ENCODE peak calls at places on chromosomes 3 and 15, in eight cellular contexts. H is RWPE1; X is amniotic stem cell; A is HEK293T; B is T47D; W is right cardiac atrium; J is stimulated activated CD8-positive, alpha-beta memory T cell treated with anti-CD3 and anti-CD28 coated beads, Interleukin-4, amount 100 ng/mL, for 24 hours; P is mucosa of descending colon. E is an unnamed sample.

GRCh38 chr15:29711531-29711930 is 110.7 kb downstream of the TJP1 start:
- DNase-seq in H (no peak), J (no peak), A (no peak), B (no peak), X (no peak), W (no peak), P (no peak), E (no peak)

GRCh38 chr3:23324745-23325144 is 121.6 kb downstream of the UBE2E2 start:
- DNase-seq in W (no peak), H (peak), A (no peak), P (no peak), J (no peak), B (no peak), X (no peak), E (no peak)

GRCh38 chr3:7545334-7545733 is 684.4 kb downstream of the GRM7 start:
- DNase-seq in H (no peak), B (no peak), J (no peak), W (no peak), X (no peak), A (no peak), P (no peak), E (no peak)

GRCh38 chr3:63576826-63577225 is 75.6 kb upstream of the SNTN start:
- DNase-seq in B (no peak), A (no peak), H (peak), J (no peak), W (no peak), X (no peak), P (peak), E (no peak)

GRCh38 chr15:58058068-58058467 is 7.4 kb downstream of the ALDH1A2 start:
- DNase-seq in W (no peak), X (no peak), B (no peak), H (no peak), P (no peak), A (no peak), J (no peak), E (no peak)

GRCh38 chr3:149368201-149368849 is 9.1 kb downstream of the TM4SF1 start:
- DNase-seq in X (no peak), P (peak), A (no peak), W (peak), B (no peak), J (no peak), H (no peak), E (no peak)

GRCh38 chr3:126937533-126938432 is 45.1 kb upstream of the PLXNA1 start:
- DNase-seq in B (no peak), P (no peak), H (no peak), A (no peak), W (no peak), X (no peak), J (no peak), E (no peak)

GRCh38 chr15:64148581-64148980 is 3.0 kb upstream of the SNX22 start:
- DNase-seq in P (no peak), X (no peak), J (no peak), B (no peak), W (no peak), A (no peak), H (no peak), E (no peak)

GRCh38 chr15:31238906-31239305 is 87.7 kb upstream of the KLF13 start:
- DNase-seq in A (no peak), P (no peak), H (no peak), B (no peak), J (no peak), W (peak), X (no peak), E (no peak)

GRCh38 chr3:194930439-194931204 is 244.9 kb downstream of the FAM43A start:
- DNase-seq in A (no peak), B (no peak), W (peak), J (no peak), H (peak), X (no peak), P (no peak), E (no peak)

GRCh38 chr3:171860830-171861535 is 17.8 kb downstream of the TMEM212 start:
- DNase-seq in A (no peak), B (no peak), P (no peak), X (no peak), J (no peak), H (no peak), W (no peak), E (no peak)

GRCh38 chr3:150545419-150546225 is 674 bp downstream of the SERP1 start:
- DNase-seq in A (peak), X (no peak), P (peak), J (peak), H (peak), W (peak), B (peak), E (no peak)

GRCh38 chr3:30073622-30074021 is 532.8 kb upstream of the TGFBR2 start:
- DNase-seq in J (no peak), B (no peak), A (no peak), P (peak), X (no peak), H (no peak), W (no peak), E (no peak)

GRCh38 chr3:156360116-156360515 is 194.8 kb downstream of the SSR3 start:
- DNase-seq in H (no peak), J (no peak), B (no peak), A (no peak), P (no peak), W (no peak), X (no peak), E (no peak)

GRCh38 chr3:66253790-66254620 is 33.2 kb downstream of the SLC25A26 start:
- DNase-seq in H (peak), B (no peak), W (no peak), A (peak), J (no peak), X (no peak), P (no peak), E (no peak)

GRCh38 chr3:136994772-136995516 is 37.2 kb downstream of the IL20RB start:
- DNase-seq in J (no peak), A (no peak), P (peak), W (peak), B (no peak), X (no peak), H (peak), E (peak)

GRCh38 chr15:83430436-83430835 is 16.7 kb upstream of the SH3GL3 start:
- DNase-seq in J (no peak), P (no peak), X (no peak), H (no peak), B (no peak), A (no peak), W (no peak), E (no peak)

GRCh38 chr15:72809329-72809728 is 25.8 kb upstream of the ADPGK start:
- DNase-seq in H (no peak), J (no peak), P (no peak), A (no peak), W (no peak), X (no peak), B (no peak), E (no peak)

GRCh38 chr3:59406943-59407342 is 357.1 kb upstream of the CFAP20DC start:
- DNase-seq in P (no peak), W (no peak), X (no peak), A (no peak), H (no peak), J (no peak), B (no peak), E (no peak)

GRCh38 chr3:36482880-36483279 is 102.6 kb downstream of the STAC start:
- DNase-seq in P (no peak), B (no peak), A (no peak), H (no peak), X (no peak), W (no peak), J (no peak), E (no peak)

GRCh38 chr3:61858054-61858453 is 296.7 kb downstream of the PTPRG start:
- DNase-seq in P (no peak), H (no peak), J (no peak), W (no peak), B (no peak), A (no peak), X (no peak), E (no peak)

E was measured in lung.